ENCODE peak calls at places on chromosomes 4 and X, in six cellular contexts. W is ascending aorta; B is fibroblast of mammary gland; P is RKO; M is pons; K is effector memory CD8-positive, alpha-beta T cell. S is an unnamed sample.

GRCh38 chr4:20684852-20685763 is 15.2 kb upstream of the PACRGL start:
- DNase-seq in W (no peak), B (peak; percentile 37), P (peak; percentile 47), M (peak; percentile 70), K (no peak), S (peak; percentile 13)

GRCh38 chr4:16626945-16627344 is 271.5 kb downstream of the LDB2 start:
- DNase-seq in W (no peak), B (peak; percentile 99), P (peak; percentile 50), M (no peak), K (no peak), S (no peak)

GRCh38 chrX:17266171-17266570 is 108.8 kb upstream of the NHS start:
- DNase-seq in W (no peak), B (no peak), P (no peak), M (no peak), K (no peak), S (no peak)

GRCh38 chrX:13790206-13791131 is 26.4 kb downstream of the GPM6B start:
- DNase-seq in W (no peak), B (peak; percentile 77), P (peak; percentile 25), M (no peak), K (no peak), S (peak; percentile 2)

GRCh38 chr4:107600456-107600855 is 119.6 kb downstream of the PAPSS1 start:
- DNase-seq in W (no peak), B (peak; percentile 5), P (no peak), M (no peak), K (no peak), S (peak; percentile 61)

GRCh38 chr4:90769251-90769650 is 642.1 kb downstream of the CCSER1 start:
- DNase-seq in W (no peak), B (no peak), P (no peak), M (no peak), K (no peak), S (no peak)

GRCh38 chrX:74924449-74925209 is 623 bp downstream of the NEXMIF start:
- DNase-seq in W (no peak), B (no peak), P (no peak), M (peak; percentile 3), K (peak; percentile 0), S (no peak)

GRCh38 chr4:141870152-141870551 is 233.8 kb downstream of the IL15 start:
- DNase-seq in W (no peak), B (no peak), P (no peak), M (no peak), K (no peak), S (no peak)

GRCh38 chr4:128256539-128256938 is 31.1 kb downstream of the PGRMC2 start:
- DNase-seq in W (no peak), B (no peak), P (no peak), M (no peak), K (no peak), S (no peak)

GRCh38 chrX:111376897-111377601 is 34.9 kb downstream of the DCX start:
- DNase-seq in W (no peak), B (no peak), P (no peak), M (no peak), K (no peak), S (no peak)

GRCh38 chr4:51855270-51855669 is 12.3 kb downstream of the DCUN1D4 start:
- DNase-seq in W (no peak), B (no peak), P (no peak), M (no peak), K (no peak), S (no peak)

GRCh38 chr4:116501954-116502353 is 583.4 kb downstream of the TRAM1L1 start:
- DNase-seq in W (no peak), B (no peak), P (no peak), M (no peak), K (no peak), S (no peak)

GRCh38 chr4:41358626-41359025 is 101.9 kb downstream of the UCHL1 start:
- DNase-seq in W (no peak), B (no peak), P (no peak), M (no peak), K (no peak), S (no peak)

GRCh38 chr4:75844151-75844662 is 58.0 kb downstream of the PPEF2 start:
- DNase-seq in W (no peak), B (peak; percentile 84), P (no peak), M (peak; percentile 16), K (no peak), S (peak; percentile 88)

GRCh38 chrX:85084770-85085393 is 81.2 kb downstream of the APOOL start:
- DNase-seq in W (no peak), B (peak; percentile 55), P (peak; percentile 54), M (peak; percentile 28), K (peak; percentile 0), S (peak; percentile 23)

S was measured in LHCN-M2.